ENCODE peak calls at places on chromosomes 16 and 17, in five cellular contexts. X is Panc1, N is cardiac muscle cell, J is mucosa of descending colon, Q is heart right ventricle. A is an unnamed sample.

GRCh38 chr17:39357978-39358377 is 43.4 kb downstream of the FBXL20 start:
- DNase-seq in X (no peak), Q (no peak), J (peak), N (no peak), A (no peak)

GRCh38 chr17:9016941-9017552 is 4.3 kb upstream of the NTN1 start:
- DNase-seq in Q (no peak), X (no peak), N (no peak), J (peak), A (no peak)

GRCh38 chr17:42097691-42098661 is at the start of gene ZNF385C:
- DNase-seq in Q (no peak), J (no peak), X (no peak), N (no peak), A (peak)

GRCh38 chr17:29918922-29919856 is 10.8 kb downstream of the SSH2 start:
- DNase-seq in J (no peak), Q (no peak), X (no peak), N (no peak), A (no peak)

GRCh38 chr17:27478901-27479531 is 22.8 kb downstream of the KSR1 start:
- DNase-seq in X (no peak), N (no peak), Q (no peak), J (no peak), A (no peak)

GRCh38 chr17:41456206-41456605 is 11.0 kb downstream of the KRT32 start:
- DNase-seq in Q (no peak), N (no peak), X (no peak), J (no peak), A (no peak)

GRCh38 chr16:6857575-6857974 is 475.1 kb upstream of the RBFOX1 start:
- DNase-seq in Q (no peak), X (no peak), J (no peak), N (no peak), A (no peak)

GRCh38 chr17:34434065-34434464 is 71.0 kb upstream of the CCL1 start:
- DNase-seq in J (peak), Q (no peak), X (no peak), N (no peak), A (no peak)

GRCh38 chr16:88883117-88883895 is 16.8 kb upstream of the PABPN1L start:
- DNase-seq in Q (no peak), J (no peak), X (no peak), N (no peak), A (no peak)

GRCh38 chr16:56729351-56729735 is 586 bp upstream of the NUP93 start:
- DNase-seq in N (no peak), J (no peak), X (no peak), Q (no peak), A (no peak)

GRCh38 chr16:56732832-56733231 is 2.9 kb downstream of the NUP93 start:
- DNase-seq in X (no peak), Q (no peak), N (no peak), J (no peak), A (peak)

GRCh38 chr16:56728027-56728426 is 1.9 kb upstream of the NUP93 start:
- DNase-seq in J (no peak), X (no peak), Q (no peak), N (no peak), A (no peak)

GRCh38 chr16:56732366-56732765 is 2.4 kb downstream of the NUP93 start:
- DNase-seq in J (no peak), N (no peak), X (no peak), Q (no peak), A (peak)

DNA sequence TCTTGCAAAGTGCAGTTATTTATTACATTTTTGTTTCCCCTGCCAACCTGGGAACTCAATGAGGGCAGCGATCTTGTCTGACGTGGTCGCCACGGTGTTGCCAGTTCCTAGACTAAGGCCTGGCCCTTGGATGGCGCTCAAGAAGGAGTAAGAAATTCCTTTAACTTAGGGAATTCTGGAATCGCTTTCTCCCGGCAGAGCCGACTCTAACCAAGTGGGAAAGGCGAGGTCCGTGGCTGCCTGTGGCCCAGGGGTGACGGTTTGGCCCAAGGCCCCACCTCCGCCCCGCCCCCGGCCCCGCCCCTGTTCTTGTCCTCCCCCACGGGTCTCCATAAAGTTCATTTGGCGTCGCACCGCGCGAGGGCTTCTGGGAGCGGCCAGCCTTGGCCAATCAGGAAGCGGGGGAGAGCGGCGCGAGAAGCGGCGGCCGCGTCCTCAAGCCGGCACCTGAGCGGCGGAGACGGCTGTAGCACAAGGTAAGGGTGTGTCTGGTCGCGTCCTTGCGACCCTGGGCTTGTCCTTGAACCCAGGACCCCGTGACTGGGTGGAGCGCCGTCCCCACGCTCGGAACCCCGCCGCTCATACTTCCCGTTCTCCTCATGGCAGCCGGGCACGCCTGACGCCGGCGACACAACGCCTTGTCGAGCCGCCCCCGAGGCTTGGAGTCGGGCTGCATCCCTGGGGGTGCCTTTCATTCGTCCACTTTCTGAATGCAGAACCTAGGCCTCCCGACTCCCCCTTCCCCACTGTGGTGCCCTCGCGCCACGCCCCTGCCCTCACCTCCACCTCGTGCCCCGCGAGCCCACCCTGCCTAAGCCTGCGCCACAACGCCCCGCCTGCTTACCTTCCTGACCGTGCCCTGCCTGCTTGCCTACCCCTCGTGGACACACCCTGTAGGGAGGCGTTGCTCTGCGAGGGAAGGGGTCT is at the start of gene NUP93:
- DNase-seq in Q (peak), X (no peak), J (peak), N (peak), A (peak)
- TF ChIP-seq CTCF in Q (no peak), X (no peak), J (no peak), N (no peak), A (no peak)

GRCh38 chr17:76901542-76902197 is 33.5 kb downstream of the MGAT5B start:
- DNase-seq in X (no peak), J (no peak), Q (no peak), N (no peak), A (no peak)
- TF ChIP-seq CTCF in X (no peak), J (no peak), Q (no peak), N (no peak), A (no peak)

GRCh38 chr16:30918614-30919013 is 4.8 kb upstream of the FBXL19 start:
- DNase-seq in X (no peak), N (no peak), Q (no peak), J (no peak), A (no peak)
- TF ChIP-seq CTCF in X (no peak), N (no peak), Q (no peak), J (no peak), A (no peak)

GRCh38 chr17:82160081-82160480 is 52.6 kb downstream of the CCDC57 start:
- DNase-seq in Q (no peak), X (no peak), J (no peak), N (no peak), A (no peak)
- TF ChIP-seq CTCF in Q (no peak), X (no peak), J (no peak), N (no peak), A (no peak)

DNA sequence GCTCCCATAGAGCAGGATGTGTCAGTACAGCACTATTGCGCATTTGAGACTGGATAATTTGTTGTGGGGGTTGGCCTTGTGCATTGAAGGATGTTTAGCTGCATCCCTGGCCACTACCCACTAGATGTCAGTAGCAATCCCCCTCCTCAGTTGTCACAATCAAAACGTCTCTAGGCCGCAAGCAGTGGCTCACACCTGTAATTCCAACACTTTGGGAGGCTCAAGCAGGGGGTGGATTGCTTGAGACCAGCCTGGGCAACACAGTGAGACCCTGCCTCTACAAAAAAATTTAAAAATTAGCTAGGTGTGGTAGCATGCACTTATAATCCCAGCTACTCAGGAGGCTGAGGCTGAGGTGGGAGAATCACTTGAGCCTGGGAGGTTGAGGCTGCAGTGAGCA is 48.4 kb downstream of the CENPV start:
- DNase-seq in J (no peak), Q (no peak), X (peak), N (peak), A (peak)
- TF ChIP-seq CTCF in J (no peak), Q (peak), X (peak), N (peak), A (peak)